ENCODE peak calls at places on chromosomes 4 and X, in six cellular contexts. J is small intestine, E is GM03348, P is AML-193, C is NCI-H69, T is HuH-7. U is an unnamed sample.

GRCh38 chr4:39043058-39043696 is 11.0 kb upstream of the TMEM156 start:
- DNase-seq in J (no peak), E (no peak), P (no peak), C (no peak), T (no peak), U (no peak)

GRCh38 chr4:170497729-170498128 is 408.0 kb upstream of the AADAT start:
- DNase-seq in J (no peak), E (no peak), P (no peak), C (no peak), T (no peak), U (no peak)

GRCh38 chr4:156977435-156978160 is 6.0 kb upstream of the PDGFC start:
- DNase-seq in J (no peak), E (peak; percentile 78), P (no peak), C (no peak), T (no peak), U (no peak)

GRCh38 chr4:61934201-61934600 is 734.1 kb downstream of the ADGRL3 start:
- DNase-seq in J (no peak), E (no peak), P (no peak), C (no peak), T (no peak), U (no peak)

GRCh38 chrX:6732101-6732500 is 197.2 kb upstream of the VCX3A start:
- DNase-seq in J (no peak), E (no peak), P (no peak), C (no peak), T (no peak), U (no peak)

GRCh38 chr4:3407171-3407771 is 34.5 kb upstream of the HGFAC start:
- DNase-seq in J (no peak), E (no peak), P (no peak), C (no peak), T (no peak), U (no peak)

GRCh38 chrX:42422961-42423360 is 355.0 kb downstream of the PPP1R2C start:
- DNase-seq in J (no peak), E (no peak), P (no peak), C (no peak), T (no peak), U (no peak)

GRCh38 chr4:41185614-41186609 is 28.4 kb downstream of the APBB2 start:
- DNase-seq in J (no peak), E (no peak), P (no peak), C (peak; percentile 50), T (no peak), U (no peak)

GRCh38 chrX:34734383-34734782 is 77.3 kb upstream of the TMEM47 start:
- DNase-seq in J (no peak), E (peak; percentile 3), P (no peak), C (no peak), T (no peak), U (no peak)

GRCh38 chr4:39320381-39321115 is 45.6 kb downstream of the RFC1 start:
- DNase-seq in J (no peak), E (peak; percentile 24), P (no peak), C (no peak), T (no peak), U (no peak)

GRCh38 chr4:138488527-138488926 is 246.4 kb upstream of the SLC7A11 start:
- DNase-seq in J (no peak), E (no peak), P (peak; percentile 7), C (no peak), T (no peak), U (no peak)

GRCh38 chrX:154717824-154718223 is 33.1 kb downstream of the GAB3 start:
- DNase-seq in J (peak; percentile 18), E (no peak), P (no peak), C (peak; percentile 75), T (peak; percentile 6), U (peak; percentile 17)

U was measured in HEK293T.